ENCODE peak calls at places on chromosomes 13 and 19, in four cellular contexts. W is uterus, S is kidney epithelial cell, N is cardiac fibroblast. V is an unnamed sample.

GRCh38 chr19:5775668-5776309 is 8.8 kb downstream of the PRR22 start:
- DNase-seq in W (no peak), S (no peak), N (peak), V (no peak)

GRCh38 chr19:14059652-14060155 is 2.2 kb downstream of the PALM3 start:
- DNase-seq in W (no peak), S (no peak), N (no peak), V (no peak)

GRCh38 chr19:14676762-14677161 is 2.1 kb upstream of the ADGRE3 start:
- DNase-seq in W (no peak), S (no peak), N (no peak), V (no peak)

GRCh38 chr13:29362849-29363604 is 232.5 kb downstream of the SLC7A1 start:
- DNase-seq in W (peak), S (no peak), N (peak), V (no peak)

GRCh38 chr13:61413572-61413971 is 2.1 kb downstream of the PCDH20 start:
- DNase-seq in W (no peak), S (no peak), N (no peak), V (no peak)

GRCh38 chr13:26979334-26979733 is 192.3 kb downstream of the USP12 start:
- DNase-seq in W (no peak), S (no peak), N (no peak), V (no peak)

GRCh38 chr19:6018786-6019185 is 40.8 kb upstream of the RANBP3 start:
- DNase-seq in W (no peak), S (no peak), N (no peak), V (no peak)

GRCh38 chr19:2305974-2306806 is 1.8 kb downstream of the LINGO3 start:
- DNase-seq in W (no peak), S (no peak), N (no peak), V (no peak)

GRCh38 chr19:16660763-16661479 is at the start of gene TMEM38A:
- DNase-seq in W (peak), S (no peak), N (no peak), V (peak)

DNA sequence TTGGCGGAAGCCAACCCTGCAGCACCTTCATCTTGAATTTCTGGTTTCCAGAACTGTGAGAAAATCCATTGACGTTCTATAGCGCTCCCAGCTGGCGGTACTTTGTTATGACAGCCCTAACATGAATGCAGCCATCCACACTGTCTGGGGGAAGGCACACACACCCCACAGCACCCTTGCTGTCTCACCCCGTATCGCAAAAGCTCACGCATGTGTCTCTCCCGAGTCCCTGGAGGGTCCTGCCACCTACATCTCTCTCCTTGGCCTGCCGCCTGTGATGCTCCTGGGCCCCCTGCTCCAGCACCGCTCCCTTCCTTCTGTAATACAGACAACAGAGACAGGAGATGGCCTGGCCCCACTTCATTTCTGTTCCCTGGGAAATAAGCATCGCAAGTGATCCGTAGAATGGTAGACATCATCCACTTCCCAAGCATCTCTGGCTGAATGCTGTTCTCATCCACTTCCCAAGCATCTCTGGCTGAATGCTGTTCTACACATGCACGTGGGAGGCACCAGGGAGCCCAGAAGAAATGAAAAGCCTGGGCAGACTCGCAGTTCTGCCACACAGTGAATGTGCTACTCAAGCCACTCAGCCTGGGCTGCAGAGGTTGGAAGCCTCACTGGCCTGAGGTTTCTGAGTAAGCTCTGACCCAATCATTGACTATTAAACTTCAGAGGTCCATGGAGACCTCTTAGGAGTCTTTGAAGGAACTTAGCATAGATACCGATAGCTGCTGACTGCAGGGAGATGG is 29.6 kb downstream of the EPN1 start:
- DNase-seq in W (no peak), S (no peak), N (no peak), V (no peak)
- TF ChIP-seq CTCF in W (no peak), S (no peak), N (peak), V (no peak)

DNA sequence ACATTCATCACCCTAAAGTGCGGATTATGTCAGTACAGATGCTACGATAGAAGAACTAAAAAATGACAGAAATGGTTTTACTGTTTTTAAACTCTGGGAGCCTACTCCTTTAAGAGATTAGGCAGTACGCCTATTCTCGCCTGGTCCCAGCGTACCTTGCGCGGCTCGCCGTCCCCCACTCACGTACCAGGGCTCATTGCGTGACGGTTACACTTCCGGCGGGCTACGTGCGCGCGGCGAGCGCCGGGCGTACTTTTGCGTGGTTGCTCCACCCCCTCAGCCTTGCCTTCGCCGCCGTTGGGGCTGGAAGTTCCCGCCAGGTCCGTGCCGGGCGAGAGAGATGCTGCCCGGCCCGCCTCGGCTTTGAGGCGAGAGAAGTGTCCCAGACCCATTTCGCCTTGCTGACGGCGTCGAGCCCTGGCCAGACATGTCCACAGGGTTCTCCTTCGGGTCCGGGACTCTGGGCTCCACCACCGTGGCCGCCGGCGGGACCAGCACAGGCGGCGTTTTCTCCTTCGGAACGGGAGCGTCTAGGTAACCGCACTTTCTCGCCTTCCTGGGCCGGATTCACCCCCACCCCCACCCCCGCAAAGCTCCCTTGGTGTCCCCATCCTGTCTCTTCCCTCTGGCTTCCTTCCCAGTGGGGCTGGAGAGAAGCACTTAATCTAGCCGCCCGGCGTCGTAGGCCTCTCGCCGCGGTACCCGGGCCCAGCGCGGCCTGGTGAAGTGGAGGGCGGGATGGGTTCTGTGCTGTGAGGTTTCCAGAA is at the start of gene NUP58:
- DNase-seq in W (peak), S (peak), N (peak), V (peak)
- TF ChIP-seq CTCF in W (no peak), S (no peak), N (no peak), V (peak)

DNA sequence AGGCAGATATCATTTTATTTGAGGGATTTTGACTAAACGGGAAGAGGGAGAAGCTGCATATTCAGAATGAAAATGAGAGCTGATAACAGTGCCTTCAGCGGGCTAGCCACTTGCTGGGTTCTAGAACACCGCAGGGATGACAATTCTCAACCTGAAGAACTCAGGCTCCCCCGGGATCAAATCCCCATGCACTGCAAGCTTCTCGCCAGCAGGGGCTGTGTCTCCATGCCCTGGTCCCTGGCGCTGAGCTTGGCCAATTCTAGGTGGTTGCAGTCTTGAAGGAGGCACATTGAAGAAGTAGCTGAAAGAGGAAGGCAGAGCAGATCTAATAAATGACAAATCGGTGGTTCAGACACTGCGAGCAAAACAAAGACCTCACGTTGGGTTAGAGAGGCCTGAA is 128.7 kb downstream of the UQCRFS1 start:
- DNase-seq in W (no peak), S (no peak), N (peak), V (no peak)
- TF ChIP-seq CTCF in W (no peak), S (peak), N (peak), V (no peak)

DNA sequence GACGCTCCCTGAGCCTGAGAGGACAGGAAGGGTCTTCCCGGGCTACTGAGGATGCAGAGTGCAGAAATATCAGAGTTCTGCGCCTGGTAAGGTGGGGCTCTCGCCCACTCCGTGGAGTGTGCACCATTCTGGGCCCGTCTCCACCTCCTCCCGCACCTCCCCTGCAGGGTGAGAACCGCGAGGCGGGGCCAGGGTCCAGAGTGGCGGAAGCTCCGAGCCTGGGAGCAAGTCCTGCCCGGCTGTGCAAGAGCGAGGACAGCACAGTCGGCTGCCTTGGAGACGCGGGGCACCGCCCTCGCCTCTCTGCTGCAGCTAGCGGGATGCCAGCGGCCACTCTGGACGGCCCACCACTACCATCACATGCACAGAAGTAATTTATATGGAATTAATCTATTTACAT is 2304.4 kb downstream of the PCDH9 start:
- DNase-seq in W (no peak), S (no peak), N (no peak), V (no peak)
- TF ChIP-seq CTCF in W (no peak), S (no peak), N (no peak), V (no peak)

GRCh38 chr19:37551123-37551993 is 43.2 kb downstream of the ZNF571 start:
- DNase-seq in W (no peak), S (peak), N (peak), V (no peak)
- TF ChIP-seq CTCF in W (no peak), S (peak), N (peak), V (no peak)

DNA sequence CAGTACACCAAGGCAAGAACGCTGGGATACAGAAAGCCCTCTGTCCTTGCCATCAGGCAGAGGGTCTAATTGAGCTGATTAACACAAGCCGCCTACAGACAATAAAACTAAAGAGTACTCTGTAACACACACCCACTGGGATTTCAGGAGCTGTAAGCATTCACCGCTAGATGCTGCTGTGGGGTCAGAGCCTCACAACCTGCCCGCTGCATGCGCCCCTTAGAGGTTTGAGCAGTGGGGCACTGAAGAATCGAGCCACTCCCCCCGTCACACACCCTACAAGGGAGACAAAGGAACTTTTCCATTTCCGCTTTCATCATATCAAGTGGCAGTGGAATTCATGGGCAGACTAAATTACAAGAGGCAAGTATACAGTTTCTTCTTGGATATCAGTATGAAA is 1080.6 kb downstream of the PCDH17 start:
- DNase-seq in W (no peak), S (no peak), N (no peak), V (no peak)
- TF ChIP-seq CTCF in W (no peak), S (peak), N (no peak), V (no peak)

GRCh38 chr19:3769494-3769893 is 2.5 kb downstream of the RAX2 start:
- DNase-seq in W (no peak), S (no peak), N (no peak), V (no peak)
- TF ChIP-seq CTCF in W (no peak), S (no peak), N (no peak), V (no peak)